ENCODE peak calls at places on chromosomes 4 and X, in ten cellular contexts. F, U, E, J, W, M, S, H, N and T are unnamed samples.

GRCh38 chr4:8488791-8489369 is 48.3 kb downstream of the TRMT44 start:
- DNase-seq in F (no peak), U (no peak), E (no peak), J (no peak), W (no peak), M (no peak), S (no peak), H (no peak), N (no peak), T (no peak)

GRCh38 chrX:85379174-85379907 is at the start of gene POF1B:
- DNase-seq in F (peak; percentile 93), U (no peak), E (no peak), J (peak; percentile 25), W (peak; percentile 86), M (no peak), S (no peak), H (no peak), N (no peak), T (no peak)

GRCh38 chrX:70998402-70999027 is 67.6 kb upstream of the SLC7A3 start:
- DNase-seq in F (peak; percentile 19), U (no peak), E (no peak), J (peak; percentile 84), W (no peak), M (peak; percentile 73), S (peak; percentile 46), H (peak; percentile 10), N (no peak), T (peak; percentile 34)

GRCh38 chr4:151688003-151688784 is 72.6 kb downstream of the GATB start:
- DNase-seq in F (no peak), U (no peak), E (no peak), J (no peak), W (no peak), M (no peak), S (no peak), H (no peak), N (no peak), T (no peak)

GRCh38 chr4:185772391-185773093 is 39.5 kb downstream of the SORBS2 start:
- DNase-seq in F (no peak), U (no peak), E (no peak), J (no peak), W (no peak), M (no peak), S (no peak), H (no peak), N (peak; percentile 93), T (no peak)

GRCh38 chr4:187995322-187996207 is at the start of gene ZFP42:
- DNase-seq in F (peak; percentile 28), U (no peak), E (no peak), J (no peak), W (peak; percentile 11), M (peak; percentile 5), S (no peak), H (no peak), N (no peak), T (no peak)

GRCh38 chr4:184355111-184355604 is 119.2 kb downstream of the IRF2 start:
- DNase-seq in F (peak; percentile 47), U (no peak), E (no peak), J (peak; percentile 75), W (no peak), M (peak; percentile 96), S (peak; percentile 68), H (peak; percentile 53), N (peak; percentile 81), T (no peak)

GRCh38 chrX:3160771-3161170 is 119.5 kb downstream of the ARSF start:
- DNase-seq in F (no peak), U (no peak), E (no peak), J (no peak), W (no peak), M (no peak), S (no peak), H (no peak), N (no peak), T (no peak)

GRCh38 chr4:6463311-6464289 is 8.8 kb downstream of the PPP2R2C start:
- DNase-seq in F (no peak), U (no peak), E (no peak), J (no peak), W (no peak), M (no peak), S (no peak), H (no peak), N (no peak), T (no peak)

GRCh38 chr4:172356002-172356401 is 542.8 kb downstream of the GALNTL6 start:
- DNase-seq in F (no peak), U (no peak), E (no peak), J (no peak), W (no peak), M (no peak), S (no peak), H (no peak), N (no peak), T (no peak)

GRCh38 chr4:38802561-38803355 is 1.8 kb downstream of the TLR1 start:
- DNase-seq in F (no peak), U (no peak), E (no peak), J (no peak), W (no peak), M (no peak), S (peak; percentile 80), H (peak; percentile 31), N (no peak), T (no peak)

GRCh38 chr4:162610116-162610515 is 446.3 kb upstream of the FSTL5 start:
- DNase-seq in F (no peak), U (no peak), E (no peak), J (no peak), W (no peak), M (no peak), S (no peak), H (no peak), N (no peak), T (no peak)

DNA sequence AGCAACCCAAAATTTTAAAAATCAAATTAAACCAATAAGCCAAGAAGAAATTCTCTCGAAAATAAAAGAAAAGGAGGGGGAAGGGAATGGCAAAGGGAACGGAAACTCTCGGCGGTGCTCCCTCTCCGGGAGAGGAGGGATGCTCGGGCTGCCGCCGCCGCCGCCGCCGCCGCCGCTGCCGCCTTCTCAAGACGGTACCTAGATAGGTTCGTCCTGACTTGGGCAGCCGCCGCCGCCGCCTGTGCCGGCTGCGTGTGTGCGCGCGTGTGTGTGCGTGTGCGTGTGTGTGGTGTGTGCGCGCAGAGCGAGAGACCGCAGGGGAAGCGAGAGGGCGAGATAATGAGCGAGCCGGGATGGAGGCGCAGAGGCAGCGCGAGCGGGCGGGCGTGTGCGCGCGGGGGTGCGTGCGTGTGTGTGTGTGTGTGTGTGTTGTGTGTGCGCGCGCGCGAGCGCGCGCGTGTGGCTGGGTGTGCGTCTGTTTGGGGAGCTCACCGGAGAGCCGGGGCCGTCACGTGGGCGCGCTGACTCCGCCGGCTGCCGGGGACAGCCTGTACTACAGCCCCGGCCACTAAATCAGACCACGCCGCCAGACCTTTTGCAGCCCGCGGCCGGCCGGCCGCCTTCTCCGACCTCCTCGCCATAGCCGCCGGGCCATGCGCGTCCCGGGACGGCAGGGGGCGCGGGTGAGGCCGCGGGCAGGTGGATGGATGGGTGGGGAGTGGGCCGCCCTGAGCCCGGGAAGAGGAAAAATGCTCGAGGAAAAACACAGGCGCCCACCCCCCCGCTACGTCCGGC is 111.6 kb downstream of the DHX15 start:
- DNase-seq in F (peak; percentile 74), U (peak; percentile 9), E (peak; percentile 88), J (peak; percentile 78), W (peak; percentile 72), M (peak; percentile 87), S (peak; percentile 61), H (peak; percentile 59), N (peak; percentile 90), T (peak; percentile 93)
- H3K27ac ChIP-seq in F (no peak overlapping the region), U (no peak overlapping the region), E (peak overlapping the region; percentile 65), J (no peak overlapping the region), W (peak overlapping the region; percentile 77), M (no peak overlapping the region), S (no peak overlapping the region), H (no peak overlapping the region), N (peak overlapping the region; percentile 20), T (peak overlapping the region; percentile 19)

DNA sequence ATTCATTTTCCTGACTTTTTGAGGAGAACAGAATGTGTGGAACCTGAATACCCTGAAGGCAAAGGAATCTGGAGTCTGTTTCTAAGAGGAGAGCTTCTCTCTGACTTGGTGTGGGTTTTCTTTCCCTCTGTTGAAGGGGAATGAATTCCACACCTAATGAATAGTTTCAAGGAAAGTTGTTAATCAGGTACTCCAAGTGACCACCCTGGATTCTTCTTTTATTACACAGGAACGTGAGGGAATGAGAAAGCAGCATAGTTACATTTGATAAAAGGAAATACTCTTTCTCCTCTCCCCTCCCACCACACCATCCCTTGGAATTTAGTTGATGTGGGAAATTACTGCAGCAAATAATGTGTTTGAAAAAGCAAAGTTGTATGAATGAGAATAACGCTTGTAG is 29.7 kb downstream of the SLIT2 start:
- DNase-seq in F (no peak), U (no peak), E (no peak), J (no peak), W (no peak), M (no peak), S (no peak), H (no peak), N (no peak), T (no peak)
- H3K27ac ChIP-seq in F (no peak overlapping the region), U (no peak overlapping the region), E (no peak overlapping the region), J (no peak overlapping the region), W (no peak overlapping the region), M (peak overlapping the region; percentile 51), S (no peak overlapping the region), H (no peak overlapping the region), N (no peak overlapping the region), T (no peak overlapping the region)

DNA sequence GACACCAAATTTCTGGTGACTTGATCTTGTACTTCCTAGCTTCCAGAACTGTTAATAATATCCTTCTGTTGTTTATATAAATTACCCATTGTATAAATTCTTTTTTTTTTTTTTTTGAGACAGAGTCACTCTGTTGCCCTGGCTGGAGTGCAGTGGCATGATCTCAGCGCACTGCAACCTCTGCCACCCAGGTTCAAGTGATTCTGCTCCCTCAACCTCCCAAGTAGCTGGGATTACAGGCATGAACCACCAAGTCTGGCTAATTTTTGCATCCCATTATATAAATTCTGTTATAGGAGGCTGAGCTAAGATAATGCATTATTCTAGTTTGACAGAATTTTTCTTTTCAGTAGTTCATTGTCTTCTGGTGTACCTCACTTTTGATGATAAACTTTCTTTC is 157.0 kb upstream of the DDIT4L start:
- DNase-seq in F (no peak), U (no peak), E (no peak), J (no peak), W (no peak), M (no peak), S (no peak), H (no peak), N (no peak), T (no peak)
- H3K27ac ChIP-seq in F (no peak overlapping the region), U (no peak overlapping the region), E (no peak overlapping the region), J (no peak overlapping the region), W (no peak overlapping the region), M (no peak overlapping the region), S (no peak overlapping the region), H (no peak overlapping the region), N (no peak overlapping the region), T (no peak overlapping the region)

DNA sequence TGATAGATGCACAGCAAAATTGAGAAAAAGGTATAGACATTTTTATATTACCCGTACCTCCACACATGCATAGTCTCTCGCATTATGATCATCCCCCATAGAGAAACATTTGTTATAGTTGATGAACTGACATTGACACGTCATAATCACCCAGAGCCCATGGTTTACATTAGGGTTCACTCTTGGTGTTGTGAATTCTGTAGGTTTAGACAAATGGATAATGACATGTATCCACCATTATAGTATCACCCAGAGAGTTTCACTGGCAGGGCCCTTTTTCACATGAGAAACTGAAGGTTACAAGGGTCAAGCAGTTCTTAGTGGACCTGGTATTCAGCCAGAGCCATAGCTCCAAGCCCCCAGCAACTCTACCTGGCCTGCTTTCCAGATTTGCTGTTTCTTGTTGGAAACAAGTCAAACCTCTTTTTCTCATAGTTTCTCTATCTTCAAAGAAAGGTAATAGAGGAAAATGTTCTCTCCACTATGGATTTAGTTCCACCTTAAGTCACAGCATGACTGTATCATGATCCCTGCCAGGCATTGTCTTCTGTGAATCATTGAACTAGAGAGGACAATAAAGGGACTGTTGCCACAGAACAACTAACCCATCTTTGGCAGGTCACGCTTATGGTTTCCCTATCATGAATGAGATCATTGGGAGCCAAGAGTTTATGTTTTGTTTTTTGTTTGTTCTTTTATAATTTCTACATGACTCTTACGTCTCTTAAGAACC is 64.0 kb downstream of the HHIP start:
- DNase-seq in F (no peak), U (no peak), E (no peak), J (peak; percentile 92), W (peak; percentile 23), M (peak; percentile 41), S (no peak), H (no peak), N (no peak), T (no peak)
- H3K27ac ChIP-seq in F (no peak overlapping the region), U (no peak overlapping the region), E (no peak overlapping the region), J (peak overlapping the region; percentile 84), W (no peak overlapping the region), M (no peak overlapping the region), S (no peak overlapping the region), H (no peak overlapping the region), N (no peak overlapping the region), T (no peak overlapping the region)